ENCODE peak calls at places on chromosome 3, in ten cellular contexts. L, C, Q, G, B, A, D, J, R and P are unnamed samples.

GRCh38 chr3:64974401-64974800 is 286.6 kb upstream of the ADAMTS9 start:
- DNase-seq in L (no peak), A (no peak), G (no peak), J (no peak), R (no peak), Q (no peak), B (no peak), C (no peak), D (no peak), P (no peak)

GRCh38 chr3:110343945-110344344 is 727.7 kb upstream of the NECTIN3 start:
- DNase-seq in C (no peak), R (no peak), B (no peak), A (no peak), D (no peak), L (no peak), G (no peak), Q (no peak), J (no peak), P (no peak)

GRCh38 chr3:127325630-127325961 is 37.8 kb upstream of the PRR20G start:
- DNase-seq in J (no peak), A (no peak), C (no peak), B (no peak), D (no peak), Q (no peak), L (no peak), R (no peak), G (no peak), P (no peak)

GRCh38 chr3:15501126-15501525 is 20.4 kb downstream of the COLQ start:
- DNase-seq in B (no peak), G (no peak), D (no peak), R (no peak), A (no peak), L (no peak), C (no peak), Q (no peak), J (no peak), P (no peak)

GRCh38 chr3:144585408-144585807 is 613.8 kb downstream of the DIPK2A start:
- DNase-seq in R (no peak), C (no peak), J (no peak), Q (no peak), L (no peak), A (no peak), G (no peak), D (no peak), B (no peak), P (no peak)

GRCh38 chr3:55453871-55454496 is 33.1 kb downstream of the WNT5A start:
- DNase-seq in Q (no peak), R (no peak), D (no peak), B (no peak), A (no peak), G (no peak), L (no peak), C (no peak), J (no peak), P (no peak)

GRCh38 chr3:54228806-54229205 is 106.5 kb downstream of the CACNA2D3 start:
- DNase-seq in A (no peak), J (no peak), R (no peak), B (no peak), D (no peak), C (no peak), L (no peak), Q (no peak), G (no peak), P (no peak)

GRCh38 chr3:121642601-121643314 is 17.9 kb downstream of the HCLS1 start:
- DNase-seq in A (no peak), C (no peak), R (no peak), B (no peak), J (peak), D (no peak), L (no peak), G (no peak), Q (no peak), P (no peak)

GRCh38 chr3:44237665-44238064 is 4.0 kb upstream of the TOPAZ1 start:
- DNase-seq in A (no peak), L (no peak), G (no peak), R (no peak), C (no peak), D (no peak), B (no peak), Q (no peak), J (no peak), P (no peak)

GRCh38 chr3:111761309-111761795 is 97.7 kb upstream of the PHLDB2 start:
- DNase-seq in C (no peak), A (no peak), G (no peak), Q (no peak), B (no peak), R (no peak), D (no peak), L (no peak), J (no peak), P (no peak)

GRCh38 chr3:14480207-14481017 is 59.7 kb downstream of the GRIP2 start:
- DNase-seq in A (no peak), C (no peak), L (no peak), R (no peak), J (no peak), G (no peak), B (no peak), Q (no peak), D (no peak), P (no peak)

GRCh38 chr3:132616780-132617179 is 19.7 kb downstream of the ACKR4 start:
- DNase-seq in L (no peak), G (no peak), D (no peak), A (no peak), J (no peak), C (no peak), Q (no peak), B (no peak), R (no peak), P (no peak)

GRCh38 chr3:138567403-138567802 is 26.7 kb downstream of the CEP70 start:
- DNase-seq in R (no peak), G (no peak), Q (no peak), C (no peak), A (no peak), D (no peak), J (no peak), B (no peak), L (no peak), P (no peak)

GRCh38 chr3:170301404-170301803 is 56.1 kb upstream of the SKIL start:
- DNase-seq in G (no peak), J (no peak), C (no peak), D (no peak), Q (no peak), A (no peak), L (no peak), B (no peak), R (no peak), P (no peak)

GRCh38 chr3:161132391-161132790 is 27.2 kb upstream of the B3GALNT1 start:
- DNase-seq in A (no peak), R (no peak), J (no peak), L (no peak), D (no peak), B (no peak), G (no peak), C (no peak), Q (no peak), P (no peak)

GRCh38 chr3:16190704-16191103 is 16.2 kb downstream of the GALNT15 start:
- DNase-seq in J (no peak), A (no peak), Q (no peak), B (no peak), R (no peak), G (no peak), L (no peak), C (no peak), D (no peak), P (no peak)

GRCh38 chr3:47984089-47984759 is 32.0 kb downstream of the MAP4 start:
- DNase-seq in L (no peak), C (no peak), J (no peak), A (no peak), D (no peak), R (no peak), Q (peak), B (no peak), G (no peak), P (no peak)

GRCh38 chr3:87920549-87920948 is 138.3 kb downstream of the CGGBP1 start:
- DNase-seq in D (no peak), G (no peak), J (no peak), A (no peak), C (no peak), Q (no peak), B (no peak), R (no peak), L (no peak), P (no peak)

GRCh38 chr3:128969993-128970740 is 23.7 kb downstream of the CFAP92 start:
- DNase-seq in C (no peak), R (no peak), L (no peak), J (no peak), Q (peak), B (peak), D (peak), G (peak), A (no peak), P (no peak)

GRCh38 chr3:195015021-195015420 is 255.9 kb downstream of the XXYLT1 start:
- DNase-seq in Q (no peak), G (no peak), R (no peak), B (no peak), D (no peak), A (no peak), L (no peak), C (no peak), J (no peak), P (no peak)

GRCh38 chr3:10666621-10667020 is 149.4 kb upstream of the SLC6A11 start:
- DNase-seq in A (no peak), Q (peak), B (no peak), C (peak), G (no peak), J (no peak), R (no peak), L (no peak), D (no peak), P (no peak)

GRCh38 chr3:5330152-5330810 is 142.8 kb downstream of the EDEM1 start:
- DNase-seq in L (no peak), R (peak), B (no peak), G (no peak), Q (no peak), J (no peak), D (no peak), C (no peak), A (no peak), P (no peak)

GRCh38 chr3:58383904-58384303 is 49.7 kb downstream of the PDHB start:
- DNase-seq in G (no peak), B (no peak), J (no peak), L (peak), A (no peak), R (no peak), C (no peak), D (no peak), Q (peak), P (peak)

GRCh38 chr3:188316021-188316722 is 162.2 kb downstream of the LPP start:
- DNase-seq in A (no peak), B (peak), J (no peak), D (peak), G (no peak), L (no peak), C (no peak), R (no peak), Q (no peak), P (no peak)

GRCh38 chr3:127994011-127994410 is 58.2 kb upstream of the SEC61A1 start:
- DNase-seq in G (no peak), J (peak), R (no peak), Q (no peak), C (no peak), L (no peak), D (no peak), A (no peak), B (no peak), P (no peak)

GRCh38 chr3:48928679-48929078 is 10.0 kb downstream of the ARIH2 start:
- DNase-seq in J (no peak), A (no peak), D (no peak), L (no peak), B (no peak), C (no peak), G (no peak), R (no peak), Q (no peak), P (no peak)

GRCh38 chr3:115160295-115160694 is 13.2 kb upstream of the ZBTB20 start:
- DNase-seq in R (no peak), J (no peak), A (no peak), G (no peak), D (no peak), B (no peak), L (no peak), Q (no peak), C (no peak), P (no peak)

GRCh38 chr3:102736961-102737304 is 302.1 kb downstream of the ZPLD1 start:
- DNase-seq in R (no peak), D (no peak), L (no peak), Q (no peak), C (no peak), J (no peak), G (no peak), B (no peak), A (no peak), P (no peak)

GRCh38 chr3:127077506-127078064 is 94.7 kb downstream of the PLXNA1 start:
- DNase-seq in B (no peak), Q (no peak), A (no peak), L (no peak), R (no peak), G (no peak), J (no peak), D (no peak), C (peak), P (no peak)

GRCh38 chr3:49161808-49162530 is 4.2 kb downstream of the CCDC71 start:
- DNase-seq in J (no peak), R (no peak), C (no peak), G (no peak), Q (no peak), A (no peak), B (no peak), L (no peak), D (no peak), P (no peak)

GRCh38 chr3:10983219-10983916 is 9.2 kb upstream of the SLC6A1 start:
- DNase-seq in G (peak), C (no peak), D (peak), L (no peak), J (no peak), B (peak), Q (peak), R (peak), A (peak), P (peak)

GRCh38 chr3:62011667-62012066 is 361.7 kb downstream of the FEZF2 start:
- DNase-seq in J (no peak), Q (no peak), B (no peak), G (no peak), D (no peak), C (no peak), A (no peak), R (no peak), L (no peak), P (no peak)

GRCh38 chr3:122784436-122784835 is 9.2 kb downstream of the HSPBAP1 start:
- DNase-seq in C (no peak), Q (peak), R (no peak), A (no peak), L (no peak), G (no peak), D (no peak), J (no peak), B (no peak), P (no peak)

GRCh38 chr3:195100903-195101591 is 169.9 kb downstream of the XXYLT1 start:
- DNase-seq in J (no peak), B (no peak), Q (no peak), A (no peak), R (no peak), L (no peak), C (peak), D (no peak), G (peak), P (peak)

GRCh38 chr3:147838650-147839049 is 429.5 kb downstream of the ZIC1 start:
- DNase-seq in L (no peak), Q (no peak), C (no peak), G (no peak), J (no peak), A (no peak), R (no peak), B (no peak), D (no peak), P (no peak)

GRCh38 chr3:73999501-73999900 is 374.8 kb upstream of the PDZRN3 start:
- DNase-seq in A (no peak), L (no peak), Q (no peak), R (no peak), D (no peak), B (no peak), J (no peak), C (no peak), G (no peak), P (no peak)

GRCh38 chr3:163384383-163384782 is 1693.9 kb downstream of the SI start:
- DNase-seq in R (no peak), Q (no peak), L (no peak), G (no peak), A (no peak), C (no peak), B (no peak), D (no peak), J (no peak), P (no peak)

GRCh38 chr3:163382183-163382582 is 1696.1 kb downstream of the SI start:
- DNase-seq in J (no peak), L (no peak), A (no peak), C (no peak), R (no peak), B (no peak), G (no peak), Q (no peak), D (no peak), P (no peak)
- TF ChIP-seq POLR2A in J (no peak), L (no peak), A (no peak), C (no peak), R (no peak), B (no peak), G (no peak), Q (no peak), D (no peak), P (no peak)

DNA sequence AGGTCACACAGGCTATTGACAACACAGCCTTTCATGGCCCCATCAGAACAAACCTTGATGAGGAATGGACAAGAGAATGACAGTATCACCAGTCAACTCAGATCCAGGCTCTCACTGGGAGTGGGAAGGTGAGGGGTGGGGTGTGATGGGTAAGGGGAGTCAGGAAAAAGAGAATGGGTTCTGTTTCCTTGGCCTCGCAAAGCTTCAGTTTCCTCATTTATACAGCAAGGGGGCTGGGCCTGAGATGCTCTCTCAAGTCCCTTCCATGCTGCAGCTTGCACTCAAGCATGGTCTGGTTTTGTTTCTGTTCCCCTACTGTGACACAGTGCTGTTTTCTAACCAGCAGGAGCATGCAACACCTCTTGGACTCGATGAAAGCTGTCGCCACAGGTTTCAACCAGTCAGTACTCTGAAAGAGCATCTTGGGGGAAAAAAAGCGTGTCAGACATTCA is 65.7 kb upstream of the IL12A start:
- DNase-seq in R (no peak), C (no peak), A (peak), D (no peak), B (no peak), J (peak), G (no peak), Q (no peak), L (no peak), P (no peak)
- TF ChIP-seq POLR2A in R (no peak), C (no peak), A (peak), D (no peak), B (no peak), J (no peak), G (no peak), Q (no peak), L (no peak), P (no peak)

GRCh38 chr3:131386429-131386926 is 4.9 kb downstream of the NUDT16 start:
- DNase-seq in C (peak), R (no peak), G (peak), D (peak), B (peak), L (no peak), A (no peak), J (no peak), Q (no peak), P (peak)
- TF ChIP-seq POLR2A in C (no peak), R (no peak), G (no peak), D (no peak), B (no peak), L (no peak), A (no peak), J (no peak), Q (no peak), P (no peak)

GRCh38 chr3:142987080-142987700 is 14.2 kb upstream of the U2SURP start:
- DNase-seq in B (no peak), D (no peak), C (no peak), L (no peak), R (peak), G (no peak), A (no peak), J (no peak), Q (peak), P (no peak)

GRCh38 chr3:142981108-142981507 is 17.6 kb upstream of the PAQR9 start:
- DNase-seq in J (no peak), Q (no peak), A (no peak), B (no peak), C (no peak), G (no peak), R (no peak), L (no peak), D (no peak), P (no peak)

GRCh38 chr3:142983318-142983717 is 18.1 kb upstream of the U2SURP start:
- DNase-seq in L (no peak), J (no peak), A (no peak), C (no peak), G (no peak), Q (no peak), R (no peak), B (no peak), D (no peak), P (no peak)

GRCh38 chr3:142981901-142982773 is 18.7 kb upstream of the PAQR9 start:
- DNase-seq in R (no peak), B (no peak), C (no peak), Q (no peak), L (no peak), D (no peak), G (no peak), A (no peak), J (no peak), P (no peak)

GRCh38 chr3:142984255-142984654 is 17.1 kb upstream of the U2SURP start:
- DNase-seq in J (no peak), B (no peak), D (no peak), R (no peak), C (no peak), A (no peak), G (no peak), L (no peak), Q (no peak), P (no peak)
- TF ChIP-seq POLR2A in J (no peak), B (no peak), D (no peak), R (no peak), C (no peak), A (no peak), G (no peak), L (no peak), Q (no peak), P (no peak)

GRCh38 chr3:185282696-185283373 is 29.0 kb upstream of the EHHADH start:
- DNase-seq in B (peak), D (peak), L (peak), J (peak), Q (peak), G (peak), A (peak), R (peak), C (peak), P (peak)
- TF ChIP-seq POLR2A in B (peak), D (peak), L (no peak), J (no peak), Q (peak), G (no peak), A (peak), R (peak), C (peak), P (peak)

DNA sequence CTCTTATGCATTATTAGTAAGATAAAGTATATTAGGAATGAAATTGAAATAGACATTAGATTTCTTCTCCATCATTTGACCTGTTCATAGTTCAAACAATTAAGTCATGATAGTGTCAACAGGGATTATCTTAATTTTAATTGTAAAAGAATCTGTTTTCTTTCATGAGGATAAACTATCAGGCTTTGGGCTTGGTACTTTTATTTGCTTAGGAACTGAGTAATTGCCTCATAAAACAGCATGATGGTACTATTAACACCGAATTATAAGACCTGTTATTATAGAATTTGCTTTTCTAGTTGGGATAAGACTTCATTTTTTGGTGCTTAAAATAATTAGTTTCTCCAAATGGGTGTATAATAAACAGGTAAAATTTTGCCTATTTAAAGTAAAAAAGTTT is 71.8 kb downstream of the FNDC3B start:
- DNase-seq in L (no peak), Q (no peak), G (no peak), B (no peak), J (no peak), A (no peak), D (no peak), R (no peak), C (no peak), P (no peak)
- TF ChIP-seq POLR2A in L (no peak), Q (no peak), G (no peak), B (no peak), J (no peak), A (no peak), D (no peak), R (no peak), C (no peak), P (no peak)

GRCh38 chr3:178777718-178778411 is 241.6 kb downstream of the KCNMB2 start:
- DNase-seq in Q (peak), C (no peak), L (no peak), R (no peak), A (no peak), G (no peak), B (no peak), D (no peak), J (no peak), P (no peak)

GRCh38 chr3:178772746-178773145 is 236.5 kb downstream of the KCNMB2 start:
- DNase-seq in R (no peak), J (no peak), Q (no peak), L (no peak), A (no peak), D (no peak), B (no peak), C (no peak), G (no peak), P (no peak)

GRCh38 chr3:178778579-178778978 is 242.3 kb downstream of the KCNMB2 start:
- DNase-seq in C (no peak), D (no peak), G (no peak), L (no peak), J (no peak), R (no peak), Q (no peak), A (no peak), B (no peak), P (no peak)
- TF ChIP-seq POLR2A in C (no peak), D (no peak), G (no peak), L (no peak), J (no peak), R (no peak), Q (no peak), A (no peak), B (no peak), P (no peak)